ENCODE peak calls at places on chromosomes 13 and 19, in seven cellular contexts. One of them, this sample, is unnamed.

GRCh38 chr13:29471551-29471950 is 123.9 kb downstream of the SLC7A1 start:
- DNase-seq in fibroblast of gingiva: no peak
- DNase-seq in fibroblast of the conjunctiva: no peak
- DNase-seq in ureter: no peak
- DNase-seq in fibroblast of pulmonary artery: no peak
- DNase-seq in A549: no peak
- DNase-seq in neural crest cell: no peak
- DNase-seq in this sample: no peak

GRCh38 chr19:33193269-33193863 is 764 bp upstream of the LRP3 start:
- DNase-seq in fibroblast of gingiva: no peak
- DNase-seq in fibroblast of the conjunctiva: no peak
- DNase-seq in ureter: no peak
- DNase-seq in fibroblast of pulmonary artery: no peak
- DNase-seq in A549: no peak
- DNase-seq in neural crest cell: no peak
- DNase-seq in this sample: no peak

GRCh38 chr13:36038785-36039415 is 92.3 kb downstream of the DCLK1 start:
- DNase-seq in fibroblast of gingiva: peak; percentile 26
- DNase-seq in fibroblast of the conjunctiva: no peak
- DNase-seq in ureter: no peak
- DNase-seq in fibroblast of pulmonary artery: peak; percentile 32
- DNase-seq in A549: no peak
- DNase-seq in neural crest cell: no peak
- DNase-seq in this sample: no peak

GRCh38 chr19:48443262-48443661 is 2.5 kb upstream of the GRWD1 start:
- DNase-seq in fibroblast of gingiva: no peak
- DNase-seq in fibroblast of the conjunctiva: no peak
- DNase-seq in ureter: no peak
- DNase-seq in fibroblast of pulmonary artery: no peak
- DNase-seq in A549: no peak
- DNase-seq in neural crest cell: no peak
- DNase-seq in this sample: no peak

GRCh38 chr13:75437582-75438318 is 44.2 kb downstream of the TBC1D4 start:
- DNase-seq in fibroblast of gingiva: peak; percentile 6
- DNase-seq in fibroblast of the conjunctiva: no peak
- DNase-seq in ureter: no peak
- DNase-seq in fibroblast of pulmonary artery: peak; percentile 43
- DNase-seq in A549: no peak
- DNase-seq in neural crest cell: no peak
- DNase-seq in this sample: no peak

GRCh38 chr13:34886987-34887386 is 55.1 kb upstream of the NBEA start:
- DNase-seq in fibroblast of gingiva: no peak
- DNase-seq in fibroblast of the conjunctiva: no peak
- DNase-seq in ureter: no peak
- DNase-seq in fibroblast of pulmonary artery: no peak
- DNase-seq in A549: no peak
- DNase-seq in neural crest cell: no peak
- DNase-seq in this sample: no peak

GRCh38 chr13:69828527-69828926 is 279.1 kb upstream of the ATXN8OS start:
- DNase-seq in fibroblast of gingiva: no peak
- DNase-seq in fibroblast of the conjunctiva: no peak
- DNase-seq in ureter: no peak
- DNase-seq in fibroblast of pulmonary artery: no peak
- DNase-seq in A549: no peak
- DNase-seq in neural crest cell: no peak
- DNase-seq in this sample: no peak

GRCh38 chr13:112723771-112724170 is 33.9 kb downstream of the ATP11A start:
- DNase-seq in fibroblast of gingiva: no peak
- DNase-seq in fibroblast of the conjunctiva: no peak
- DNase-seq in ureter: no peak
- DNase-seq in fibroblast of pulmonary artery: no peak
- DNase-seq in A549: no peak
- DNase-seq in neural crest cell: no peak
- DNase-seq in this sample: no peak

GRCh38 chr19:41225238-41226052 is 6.4 kb downstream of the AXL start:
- DNase-seq in fibroblast of gingiva: peak; percentile 99
- DNase-seq in fibroblast of the conjunctiva: peak; percentile 95
- DNase-seq in ureter: peak; percentile 60
- DNase-seq in fibroblast of pulmonary artery: peak; percentile 99
- DNase-seq in A549: peak; percentile 100
- DNase-seq in neural crest cell: no peak
- DNase-seq in this sample: no peak

GRCh38 chr13:113960276-113960948 is 13.5 kb downstream of the C13orf46 start:
- DNase-seq in fibroblast of gingiva: no peak
- DNase-seq in fibroblast of the conjunctiva: no peak
- DNase-seq in ureter: no peak
- DNase-seq in fibroblast of pulmonary artery: no peak
- DNase-seq in A549: no peak
- DNase-seq in neural crest cell: no peak
- DNase-seq in this sample: no peak

GRCh38 chr13:109785141-109785891 is 1.1 kb downstream of the IRS2 start:
- DNase-seq in fibroblast of gingiva: peak; percentile 62
- DNase-seq in fibroblast of the conjunctiva: no peak
- DNase-seq in ureter: no peak
- DNase-seq in fibroblast of pulmonary artery: peak; percentile 68
- DNase-seq in A549: peak; percentile 62
- DNase-seq in neural crest cell: peak; percentile 36
- DNase-seq in this sample: peak; percentile 36

GRCh38 chr13:85772379-85772778 is 26.8 kb downstream of the SLITRK6 start:
- DNase-seq in fibroblast of gingiva: peak; percentile 32
- DNase-seq in fibroblast of the conjunctiva: no peak
- DNase-seq in ureter: no peak
- DNase-seq in fibroblast of pulmonary artery: peak; percentile 50
- DNase-seq in A549: peak; percentile 58
- DNase-seq in neural crest cell: no peak
- DNase-seq in this sample: no peak

GRCh38 chr19:7904074-7905020 is 670 bp downstream of the MAP2K7 start:
- DNase-seq in fibroblast of gingiva: no peak
- DNase-seq in fibroblast of the conjunctiva: no peak
- DNase-seq in ureter: peak; percentile 66
- DNase-seq in fibroblast of pulmonary artery: no peak
- DNase-seq in A549: no peak
- DNase-seq in neural crest cell: no peak
- DNase-seq in this sample: no peak

GRCh38 chr13:37348916-37349653 is 243.6 kb upstream of the CSNK1A1L start:
- DNase-seq in fibroblast of gingiva: peak; percentile 38
- DNase-seq in fibroblast of the conjunctiva: no peak
- DNase-seq in ureter: no peak
- DNase-seq in fibroblast of pulmonary artery: no peak
- DNase-seq in A549: no peak
- DNase-seq in neural crest cell: no peak
- DNase-seq in this sample: no peak